ENCODE peak calls at places on chromosomes 5 and 9, in five cellular contexts. One of them, this sample, is unnamed.

GRCh38 chr9:90964101-90965020 is 162.7 kb downstream of the SYK start:
- DNase-seq in substantia nigra: no peak
- DNase-seq in body of pancreas: peak
- DNase-seq in H9: peak
- DNase-seq in CD8-positive, alpha-beta T cell: no peak
- DNase-seq in this sample: no peak

GRCh38 chr5:158483202-158483870 is 616.4 kb downstream of the EBF1 start:
- DNase-seq in CD8-positive, alpha-beta T cell: no peak
- DNase-seq in body of pancreas: no peak
- DNase-seq in substantia nigra: no peak
- DNase-seq in H9: no peak
- DNase-seq in this sample: no peak

GRCh38 chr9:117013596-117013995 is 326.5 kb downstream of the TRIM32 start:
- DNase-seq in body of pancreas: no peak
- DNase-seq in substantia nigra: no peak
- DNase-seq in CD8-positive, alpha-beta T cell: no peak
- DNase-seq in H9: no peak
- DNase-seq in this sample: no peak

GRCh38 chr5:31889131-31889561 is 250.2 kb downstream of the PDZD2 start:
- DNase-seq in CD8-positive, alpha-beta T cell: no peak
- DNase-seq in body of pancreas: no peak
- DNase-seq in substantia nigra: no peak
- DNase-seq in H9: peak
- DNase-seq in this sample: no peak

GRCh38 chr5:65932676-65933075 is 6.3 kb downstream of the ERBIN start:
- DNase-seq in substantia nigra: no peak
- DNase-seq in CD8-positive, alpha-beta T cell: no peak
- DNase-seq in H9: no peak
- DNase-seq in body of pancreas: no peak
- DNase-seq in this sample: no peak

GRCh38 chr5:123303802-123304201 is 119.4 kb downstream of the CEP120 start:
- DNase-seq in substantia nigra: no peak
- DNase-seq in body of pancreas: no peak
- DNase-seq in CD8-positive, alpha-beta T cell: no peak
- DNase-seq in H9: no peak
- DNase-seq in this sample: no peak

GRCh38 chr9:38652044-38652443 is 31.6 kb upstream of the ANKRD18A start:
- DNase-seq in CD8-positive, alpha-beta T cell: no peak
- DNase-seq in substantia nigra: no peak
- DNase-seq in body of pancreas: no peak
- DNase-seq in H9: no peak
- DNase-seq in this sample: no peak

GRCh38 chr5:125835293-125836172 is 587.7 kb upstream of the GRAMD2B start:
- DNase-seq in H9: peak
- DNase-seq in CD8-positive, alpha-beta T cell: no peak
- DNase-seq in body of pancreas: peak
- DNase-seq in substantia nigra: peak
- DNase-seq in this sample: no peak

GRCh38 chr5:73451218-73452130 is 2.9 kb upstream of the FOXD1 start:
- DNase-seq in body of pancreas: peak
- DNase-seq in CD8-positive, alpha-beta T cell: peak
- DNase-seq in H9: peak
- DNase-seq in substantia nigra: no peak
- DNase-seq in this sample: peak

GRCh38 chr9:115250646-115251045 is 132.7 kb upstream of the TNC start:
- DNase-seq in substantia nigra: no peak
- DNase-seq in CD8-positive, alpha-beta T cell: no peak
- DNase-seq in H9: peak
- DNase-seq in body of pancreas: no peak
- DNase-seq in this sample: peak

GRCh38 chr5:56838409-56839039 is 23.2 kb downstream of the MAP3K1 start:
- DNase-seq in body of pancreas: no peak
- DNase-seq in substantia nigra: no peak
- DNase-seq in H9: no peak
- DNase-seq in CD8-positive, alpha-beta T cell: no peak
- DNase-seq in this sample: peak

GRCh38 chr5:176716320-176716719 is 69.0 kb downstream of the TSPAN17 start:
- DNase-seq in body of pancreas: no peak
- DNase-seq in substantia nigra: no peak
- DNase-seq in CD8-positive, alpha-beta T cell: no peak
- DNase-seq in H9: no peak
- DNase-seq in this sample: no peak

GRCh38 chr5:43401827-43402226 is 10.4 kb downstream of the CCL28 start:
- DNase-seq in body of pancreas: no peak
- DNase-seq in H9: peak
- DNase-seq in CD8-positive, alpha-beta T cell: no peak
- DNase-seq in substantia nigra: no peak
- DNase-seq in this sample: no peak

GRCh38 chr9:116661037-116661954 is 25.8 kb upstream of the TRIM32 start:
- DNase-seq in body of pancreas: peak
- DNase-seq in H9: peak
- DNase-seq in CD8-positive, alpha-beta T cell: no peak
- DNase-seq in substantia nigra: no peak
- DNase-seq in this sample: peak

GRCh38 chr9:105994970-105995369 is 300.6 kb downstream of the TMEM38B start:
- DNase-seq in body of pancreas: no peak
- DNase-seq in H9: no peak
- DNase-seq in substantia nigra: no peak
- DNase-seq in CD8-positive, alpha-beta T cell: no peak
- DNase-seq in this sample: no peak

GRCh38 chr9:37534901-37535300 is 41.3 kb downstream of the FBXO10 start:
- DNase-seq in H9: no peak
- DNase-seq in substantia nigra: no peak
- DNase-seq in body of pancreas: no peak
- DNase-seq in CD8-positive, alpha-beta T cell: no peak
- DNase-seq in this sample: no peak

GRCh38 chr9:91119679-91120078 is 242.0 kb downstream of the AUH start:
- DNase-seq in body of pancreas: no peak
- DNase-seq in H9: no peak
- DNase-seq in CD8-positive, alpha-beta T cell: no peak
- DNase-seq in substantia nigra: no peak
- DNase-seq in this sample: peak

GRCh38 chr5:56099346-56099745 is 104.6 kb upstream of the IL6ST start:
- DNase-seq in body of pancreas: no peak
- DNase-seq in substantia nigra: no peak
- DNase-seq in H9: no peak
- DNase-seq in CD8-positive, alpha-beta T cell: no peak
- DNase-seq in this sample: no peak

GRCh38 chr5:32173394-32174010 is 617 bp downstream of the GOLPH3 start:
- DNase-seq in substantia nigra: peak
- DNase-seq in CD8-positive, alpha-beta T cell: peak
- DNase-seq in body of pancreas: peak
- DNase-seq in H9: peak
- DNase-seq in this sample: no peak

GRCh38 chr9:72533322-72533721 is 11.9 kb downstream of the TMC1 start:
- DNase-seq in body of pancreas: no peak
- DNase-seq in CD8-positive, alpha-beta T cell: no peak
- DNase-seq in H9: no peak
- DNase-seq in substantia nigra: no peak
- DNase-seq in this sample: no peak

GRCh38 chr5:135491552-135492318 is 39.6 kb upstream of the TIFAB start:
- DNase-seq in CD8-positive, alpha-beta T cell: no peak
- DNase-seq in substantia nigra: no peak
- DNase-seq in body of pancreas: no peak
- DNase-seq in H9: peak
- DNase-seq in this sample: no peak

GRCh38 chr5:72505026-72505425 is 2.2 kb downstream of the ZNF366 start:
- DNase-seq in CD8-positive, alpha-beta T cell: no peak
- DNase-seq in substantia nigra: no peak
- DNase-seq in body of pancreas: no peak
- DNase-seq in H9: no peak
- DNase-seq in this sample: no peak

GRCh38 chr9:117821943-117822342 is 117.7 kb downstream of the TLR4 start:
- DNase-seq in CD8-positive, alpha-beta T cell: no peak
- DNase-seq in substantia nigra: no peak
- DNase-seq in body of pancreas: no peak
- DNase-seq in H9: no peak
- DNase-seq in this sample: no peak

GRCh38 chr5:154213592-154213991 is 23.1 kb downstream of the GALNT10 start:
- DNase-seq in body of pancreas: no peak
- DNase-seq in H9: no peak
- DNase-seq in CD8-positive, alpha-beta T cell: no peak
- DNase-seq in substantia nigra: no peak
- DNase-seq in this sample: no peak

GRCh38 chr9:106927916-106928315 is 65.0 kb downstream of the ZNF462 start:
- DNase-seq in substantia nigra: no peak
- DNase-seq in body of pancreas: no peak
- DNase-seq in CD8-positive, alpha-beta T cell: no peak
- DNase-seq in H9: no peak
- DNase-seq in this sample: no peak

DNA sequence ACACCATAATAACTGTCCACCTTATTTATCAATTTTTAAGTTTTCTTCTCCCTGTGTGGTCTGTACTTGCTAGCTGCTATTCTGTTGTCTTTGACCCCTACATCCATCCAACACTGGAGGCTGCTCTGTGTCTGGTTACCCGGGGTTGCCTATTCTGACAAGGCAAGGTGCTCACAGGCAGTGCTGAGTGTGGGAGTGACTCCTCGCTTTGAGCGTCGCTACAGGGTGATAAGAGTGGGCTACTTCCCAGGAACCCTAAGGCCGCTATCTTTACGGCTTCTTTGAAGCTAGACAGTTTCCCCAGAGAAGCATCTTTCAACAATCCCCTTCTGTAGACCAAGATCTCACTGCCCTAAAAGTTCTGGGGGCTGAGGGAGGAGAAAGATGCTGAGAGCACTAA is 35.3 kb downstream of the NSUN2 start:
- DNase-seq in H9: no peak
- DNase-seq in CD8-positive, alpha-beta T cell: no peak
- DNase-seq in body of pancreas: no peak
- DNase-seq in substantia nigra: no peak
- DNase-seq in this sample: peak
- H3K27ac ChIP-seq in H9: no peak
- H3K27ac ChIP-seq in CD8-positive, alpha-beta T cell: no peak
- H3K27ac ChIP-seq in body of pancreas: no peak
- H3K27ac ChIP-seq in substantia nigra: no peak
- H3K27ac ChIP-seq in this sample: no peak

GRCh38 chr5:53884411-53884810 is 324.0 kb downstream of the NDUFS4 start:
- DNase-seq in substantia nigra: no peak
- DNase-seq in H9: no peak
- DNase-seq in body of pancreas: no peak
- DNase-seq in CD8-positive, alpha-beta T cell: no peak
- DNase-seq in this sample: no peak

GRCh38 chr5:53877243-53877642 is 316.8 kb downstream of the NDUFS4 start:
- DNase-seq in H9: no peak
- DNase-seq in CD8-positive, alpha-beta T cell: no peak
- DNase-seq in substantia nigra: no peak
- DNase-seq in body of pancreas: no peak
- DNase-seq in this sample: no peak

GRCh38 chr5:53878015-53878414 is 317.6 kb downstream of the NDUFS4 start:
- DNase-seq in body of pancreas: no peak
- DNase-seq in substantia nigra: no peak
- DNase-seq in H9: no peak
- DNase-seq in CD8-positive, alpha-beta T cell: no peak
- DNase-seq in this sample: no peak

GRCh38 chr5:53882637-53883036 is 322.2 kb downstream of the NDUFS4 start:
- DNase-seq in substantia nigra: no peak
- DNase-seq in H9: peak
- DNase-seq in CD8-positive, alpha-beta T cell: no peak
- DNase-seq in body of pancreas: no peak
- DNase-seq in this sample: no peak

DNA sequence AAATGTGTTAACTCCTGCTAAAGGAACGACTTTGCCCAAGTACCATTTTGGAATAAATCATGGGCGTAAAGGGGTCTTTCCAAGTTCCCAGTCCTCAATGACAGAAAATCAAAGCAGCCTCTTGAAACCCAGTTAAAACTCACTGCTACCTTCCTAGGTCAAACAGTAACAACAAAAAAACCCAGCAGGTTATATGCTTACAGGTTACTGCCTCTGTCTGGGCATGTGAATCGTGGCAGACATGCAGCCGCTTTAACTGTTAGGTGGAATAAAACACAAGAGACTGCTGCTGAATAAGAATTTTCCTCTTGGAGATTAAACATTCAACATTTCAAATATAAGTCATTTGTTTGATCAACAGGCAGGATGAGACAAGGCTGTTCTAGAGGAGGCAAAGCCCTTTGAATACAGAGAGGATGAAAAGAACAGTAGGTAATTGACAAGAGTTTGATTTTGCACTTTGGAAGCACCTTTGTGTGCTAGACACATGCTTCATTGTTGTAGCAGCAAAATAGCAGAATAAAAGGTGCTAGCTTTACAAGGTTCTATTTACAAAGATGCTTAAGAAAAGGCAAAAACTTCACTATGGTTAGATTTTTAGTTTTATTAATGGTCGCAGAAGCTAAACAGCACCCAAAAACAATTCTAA is 319.4 kb downstream of the NDUFS4 start:
- DNase-seq in H9: no peak
- DNase-seq in CD8-positive, alpha-beta T cell: no peak
- DNase-seq in substantia nigra: no peak
- DNase-seq in body of pancreas: no peak
- DNase-seq in this sample: no peak
- H3K27ac ChIP-seq in H9: no peak
- H3K27ac ChIP-seq in CD8-positive, alpha-beta T cell: no peak
- H3K27ac ChIP-seq in substantia nigra: no peak
- H3K27ac ChIP-seq in body of pancreas: no peak
- H3K27ac ChIP-seq in this sample: no peak

GRCh38 chr5:159906957-159907356 is 9.3 kb upstream of the ADRA1B start:
- DNase-seq in body of pancreas: no peak
- DNase-seq in CD8-positive, alpha-beta T cell: no peak
- DNase-seq in H9: no peak
- DNase-seq in substantia nigra: no peak
- DNase-seq in this sample: no peak

GRCh38 chr5:159906463-159906862 is 9.8 kb upstream of the ADRA1B start:
- DNase-seq in CD8-positive, alpha-beta T cell: no peak
- DNase-seq in body of pancreas: no peak
- DNase-seq in H9: no peak
- DNase-seq in substantia nigra: no peak
- DNase-seq in this sample: no peak

GRCh38 chr5:159909126-159909525 is 7.2 kb upstream of the ADRA1B start:
- DNase-seq in H9: no peak
- DNase-seq in substantia nigra: no peak
- DNase-seq in CD8-positive, alpha-beta T cell: no peak
- DNase-seq in body of pancreas: no peak
- DNase-seq in this sample: no peak

GRCh38 chr5:159907689-159908088 is 8.6 kb upstream of the ADRA1B start:
- DNase-seq in H9: no peak
- DNase-seq in substantia nigra: no peak
- DNase-seq in CD8-positive, alpha-beta T cell: no peak
- DNase-seq in body of pancreas: no peak
- DNase-seq in this sample: no peak

GRCh38 chr5:159908201-159908940 is 7.9 kb upstream of the ADRA1B start:
- DNase-seq in CD8-positive, alpha-beta T cell: no peak
- DNase-seq in body of pancreas: no peak
- DNase-seq in H9: no peak
- DNase-seq in substantia nigra: no peak
- DNase-seq in this sample: no peak
- H3K27ac ChIP-seq in CD8-positive, alpha-beta T cell: no peak
- H3K27ac ChIP-seq in body of pancreas: no peak
- H3K27ac ChIP-seq in H9: no peak
- H3K27ac ChIP-seq in substantia nigra: no peak
- H3K27ac ChIP-seq in this sample: no peak

DNA sequence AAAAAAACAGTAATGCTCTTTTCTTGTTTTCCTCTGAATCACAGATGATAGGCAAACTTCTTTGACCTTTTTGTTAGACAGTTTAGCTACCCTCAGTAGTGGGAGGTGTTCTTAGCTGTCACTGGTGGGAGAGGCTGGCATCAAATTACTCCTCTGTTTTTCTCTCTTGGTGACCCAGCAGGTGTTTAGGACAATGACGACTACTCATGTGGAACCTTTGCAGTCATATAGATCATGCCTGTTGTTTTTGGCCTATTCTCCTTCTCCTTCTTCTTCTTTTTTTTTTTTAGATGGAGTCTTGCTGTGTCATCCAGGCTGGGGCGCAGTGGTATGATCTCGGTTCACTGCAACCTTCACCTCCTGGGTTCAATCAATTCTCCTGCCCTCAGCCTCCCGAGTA is 15.4 kb upstream of the NPR2 start:
- DNase-seq in body of pancreas: no peak
- DNase-seq in substantia nigra: no peak
- DNase-seq in H9: no peak
- DNase-seq in CD8-positive, alpha-beta T cell: no peak
- DNase-seq in this sample: no peak
- H3K27ac ChIP-seq in body of pancreas: no peak
- H3K27ac ChIP-seq in substantia nigra: no peak
- H3K27ac ChIP-seq in H9: no peak
- H3K27ac ChIP-seq in CD8-positive, alpha-beta T cell: no peak
- H3K27ac ChIP-seq in this sample: no peak

This sample was measured in SJSA1.